ENCODE peak calls at places on chromosomes 7 and 10, in six cellular contexts. A, N, C, I, V and E are unnamed samples. For H3K4me1, the result is how much of the 10 kb centered on the place peaks cover.

GRCh38 chr10:46525177-46525823 is 31.2 kb downstream of the GPRIN2 start:
- DNase-seq in I (peak), V (no peak), A (peak), N (no peak), C (no peak), E (peak)

GRCh38 chr10:101576229-101576863 is 11.7 kb downstream of the POLL start:
- DNase-seq in N (no peak), C (no peak), A (no peak), I (peak), V (no peak), E (no peak)

GRCh38 chr10:45395554-45395953 is 21.5 kb downstream of the ALOX5 start:
- DNase-seq in I (no peak), N (no peak), A (no peak), V (no peak), C (no peak), E (no peak)

GRCh38 chr10:131731780-131732630 is 168.8 kb upstream of the PPP2R2D start:
- DNase-seq in A (no peak), C (no peak), N (no peak), V (no peak), I (no peak), E (no peak)

GRCh38 chr7:102220929-102221850 is 65.5 kb upstream of the SH2B2 start:
- DNase-seq in A (peak), C (no peak), I (no peak), V (no peak), N (no peak), E (no peak)

GRCh38 chr7:106205621-106206222 is 79.1 kb downstream of the NAMPT start:
- DNase-seq in N (peak), I (no peak), V (no peak), C (no peak), A (peak), E (no peak)

GRCh38 chr7:142853739-142854504 is 954 bp upstream of the EPHB6 start:
- DNase-seq in I (peak), C (peak), A (peak), V (peak), N (no peak), E (no peak)

GRCh38 chr7:44043902-44044301 is 600 bp upstream of the DBNL start:
- DNase-seq in V (no peak), N (no peak), I (peak), A (no peak), C (no peak), E (no peak)

GRCh38 chr7:17371656-17372524 is 73.4 kb downstream of the AHR start:
- DNase-seq in N (no peak), I (no peak), A (peak), C (no peak), V (no peak), E (no peak)

GRCh38 chr7:7428806-7429205 is 106.9 kb downstream of the COL28A1 start:
- DNase-seq in N (no peak), A (peak), I (no peak), C (no peak), V (no peak), E (no peak)

GRCh38 chr7:19248681-19249080 is 103.5 kb upstream of the FERD3L start:
- DNase-seq in N (no peak), A (peak), V (no peak), I (no peak), C (no peak), E (no peak)

GRCh38 chr10:43284341-43284910 is 17.6 kb upstream of the RASGEF1A start:
- DNase-seq in V (no peak), N (no peak), I (no peak), A (no peak), C (no peak), E (no peak)

GRCh38 chr7:123125231-123125630 is 74.5 kb downstream of the SLC13A1 start:
- DNase-seq in C (no peak), V (no peak), I (no peak), N (no peak), A (no peak), E (no peak)

GRCh38 chr7:45203947-45204445 is 46.4 kb downstream of the RAMP3 start:
- DNase-seq in C (no peak), A (no peak), I (peak), V (no peak), N (peak), E (no peak)

GRCh38 chr10:1151071-1152033 is 95.2 kb downstream of the WDR37 start:
- DNase-seq in C (no peak), N (no peak), V (no peak), I (no peak), A (no peak), E (no peak)

GRCh38 chr7:5452470-5452899 is 28.9 kb upstream of the TNRC18 start:
- DNase-seq in N (no peak), V (no peak), A (no peak), C (no peak), I (no peak), E (no peak)

DNA sequence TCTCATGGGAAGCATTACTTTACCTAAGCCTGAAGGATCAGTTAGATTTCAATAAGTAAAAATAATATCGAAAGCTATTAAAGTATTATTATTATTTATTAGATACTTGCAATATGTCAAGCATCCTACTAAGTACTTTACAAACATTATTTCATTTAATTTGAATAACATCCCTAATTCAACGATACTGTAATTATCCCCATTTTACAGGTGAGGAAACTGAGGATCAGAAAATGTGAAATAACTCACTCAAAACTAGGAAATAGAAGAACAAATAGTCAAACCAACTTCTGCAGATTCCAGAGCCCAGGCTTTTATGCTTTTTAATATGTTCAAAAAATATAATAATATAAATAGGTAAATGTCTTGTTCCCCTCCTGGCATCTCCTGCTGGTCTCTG is 10.3 kb upstream of the PDCD4 start:
- DNase-seq in A (no peak), I (no peak), V (no peak), C (no peak), N (no peak), E (no peak)
- H3K4me1 ChIP-seq in A (under half), I (under half), V (half or more), C (half or more), N (half or more), E (under half)

GRCh38 chr7:108104324-108104723 is 25.8 kb downstream of the LAMB4 start:
- DNase-seq in A (no peak), C (no peak), I (no peak), V (no peak), N (no peak), E (no peak)

GRCh38 chr7:108112683-108113082 is 17.5 kb downstream of the LAMB4 start:
- DNase-seq in V (no peak), N (no peak), I (no peak), A (no peak), C (no peak), E (no peak)

GRCh38 chr7:108114117-108114841 is 15.9 kb downstream of the LAMB4 start:
- DNase-seq in N (no peak), C (no peak), I (no peak), A (no peak), V (no peak), E (no peak)

GRCh38 chr7:108108131-108108530 is 22.0 kb downstream of the LAMB4 start:
- DNase-seq in I (no peak), N (no peak), A (no peak), V (no peak), C (no peak), E (no peak)

DNA sequence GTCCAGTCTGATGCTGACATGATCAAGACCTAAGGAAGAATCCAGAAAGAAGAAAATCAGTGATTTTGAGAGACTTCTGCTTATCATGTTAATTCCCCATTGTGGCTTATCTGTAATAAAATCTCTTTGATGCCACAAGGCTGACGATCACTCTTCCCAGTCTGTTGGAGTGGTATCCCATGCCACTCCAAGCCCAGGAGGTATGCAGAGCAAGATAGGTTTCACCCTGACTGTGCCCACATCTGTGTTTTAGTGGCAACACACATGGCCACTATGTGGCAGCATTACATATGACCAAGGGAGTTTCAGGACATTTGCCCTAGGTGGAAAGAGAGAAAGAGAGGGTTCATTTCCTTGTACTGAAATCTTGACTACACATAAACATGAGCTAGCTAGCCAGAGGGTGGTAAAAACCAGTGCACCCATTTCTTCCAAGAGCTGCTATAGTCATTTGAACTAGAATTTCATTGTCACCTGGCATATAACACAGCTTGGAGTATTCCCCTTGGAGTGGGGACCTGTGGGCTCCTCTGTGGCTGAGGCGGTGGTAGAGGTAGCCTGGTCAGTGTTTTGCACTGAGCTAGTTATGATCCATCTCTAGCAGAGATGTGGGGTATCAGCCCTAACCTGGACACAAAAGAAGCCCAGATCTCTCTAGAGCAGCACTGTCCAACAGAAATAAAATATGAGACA is 20.8 kb downstream of the LAMB4 start:
- DNase-seq in N (no peak), V (no peak), A (no peak), C (no peak), I (no peak), E (no peak)
- TF ChIP-seq CTCF in N (peak), V (no peak), A (peak), C (peak), I (no peak), E (no peak)

DNA sequence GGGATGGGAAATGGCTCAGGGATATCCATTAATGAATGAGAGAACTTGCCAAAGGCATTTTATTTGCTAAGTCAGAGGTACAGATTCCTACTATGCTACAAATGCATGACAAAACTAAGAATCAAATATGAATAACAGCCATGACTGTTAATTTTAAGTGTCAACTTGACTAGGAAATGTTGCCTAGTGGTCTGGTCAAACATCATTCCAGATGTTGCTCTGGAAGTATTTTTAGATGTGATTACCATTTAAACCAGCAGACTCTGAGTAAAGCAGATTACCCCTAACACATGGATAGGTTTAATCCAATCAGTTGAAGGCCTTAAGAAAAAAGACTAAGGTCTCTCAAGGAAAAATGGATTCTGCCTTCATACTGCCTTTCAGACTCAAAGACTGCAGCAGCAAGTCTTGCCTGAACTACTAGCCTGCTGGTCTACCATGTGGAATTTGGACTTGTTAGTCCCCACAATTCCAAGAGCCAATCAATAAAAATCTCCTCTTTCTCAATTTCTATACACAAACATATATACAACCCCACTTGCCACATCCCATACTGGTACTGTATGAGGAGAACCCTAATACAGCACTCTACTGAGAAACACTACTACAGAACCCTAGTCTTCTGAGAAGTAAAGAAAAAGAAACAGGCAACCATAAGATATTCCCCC is 119.1 kb downstream of the NRBF2 start:
- DNase-seq in A (no peak), I (no peak), C (no peak), N (no peak), V (no peak), E (no peak)
- H3K4me1 ChIP-seq in A (under half), I (half or more), C (under half), N (under half), V (under half), E (under half)

GRCh38 chr10:49300140-49300974 is 1.4 kb downstream of the C10orf71 start:
- DNase-seq in V (no peak), C (no peak), N (peak), I (peak), A (no peak), E (peak)
- TF ChIP-seq CTCF in V (no peak), C (no peak), N (no peak), I (no peak), A (no peak), E (no peak)

GRCh38 chr10:110850099-110850498 is 21.6 kb upstream of the PDCD4 start:
- DNase-seq in I (no peak), C (no peak), N (no peak), V (no peak), A (no peak), E (no peak)

GRCh38 chr10:110848106-110848505 is 23.6 kb upstream of the PDCD4 start:
- DNase-seq in N (no peak), A (no peak), V (no peak), I (no peak), C (no peak), E (no peak)

GRCh38 chr10:110845372-110845755 is 26.4 kb upstream of the PDCD4 start:
- DNase-seq in C (peak), A (no peak), I (no peak), N (no peak), V (no peak), E (no peak)

GRCh38 chr10:110845756-110846620 is 25.7 kb upstream of the PDCD4 start:
- DNase-seq in V (peak), N (no peak), I (no peak), A (no peak), C (peak), E (no peak)

GRCh38 chr10:110847351-110847750 is 24.4 kb upstream of the PDCD4 start:
- DNase-seq in V (no peak), N (no peak), A (no peak), I (no peak), C (no peak), E (no peak)
- H3K4me1 ChIP-seq in V (under half), N (half or more), A (under half), I (under half), C (half or more), E (under half)

GRCh38 chr7:50962962-50963374 is 180.3 kb upstream of the GRB10 start:
- DNase-seq in N (no peak), C (peak), I (peak), A (peak), V (peak), E (no peak)
- TF ChIP-seq CTCF in N (no peak), C (no peak), I (no peak), A (no peak), V (no peak), E (no peak)

GRCh38 chr10:118732253-118733194 is 22.2 kb downstream of the CACUL1 start:
- DNase-seq in V (no peak), I (no peak), A (peak), N (no peak), C (no peak), E (no peak)

GRCh38 chr10:118737594-118738302 is 17.0 kb downstream of the CACUL1 start:
- DNase-seq in C (no peak), N (no peak), A (no peak), I (no peak), V (no peak), E (no peak)

GRCh38 chr10:118734477-118734876 is 20.3 kb downstream of the CACUL1 start:
- DNase-seq in A (no peak), V (no peak), I (no peak), C (no peak), N (no peak), E (no peak)

GRCh38 chr10:118738422-118738821 is 16.3 kb downstream of the CACUL1 start:
- DNase-seq in N (no peak), A (no peak), V (no peak), C (no peak), I (no peak), E (no peak)

DNA sequence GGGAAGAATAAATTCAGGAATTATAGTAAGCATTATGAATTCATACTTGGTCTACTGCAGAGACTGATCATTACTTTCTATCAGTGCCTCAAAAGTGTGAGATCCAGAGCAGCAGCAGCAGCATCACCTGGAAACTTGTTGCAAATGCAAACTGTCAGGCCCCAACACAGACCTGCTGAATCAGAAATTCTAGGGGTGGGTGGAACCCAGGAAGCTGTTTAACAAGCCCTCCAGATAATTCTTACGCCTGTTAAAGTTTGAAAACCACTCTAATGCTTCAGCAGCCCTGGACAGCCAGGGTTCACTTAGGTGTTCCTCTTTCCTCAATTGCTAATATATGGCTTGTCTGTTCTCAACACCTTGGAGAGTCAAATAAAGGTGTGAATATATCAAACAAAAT is 19.5 kb downstream of the CACUL1 start:
- DNase-seq in C (no peak), N (no peak), A (no peak), I (no peak), V (no peak), E (no peak)
- H3K4me1 ChIP-seq in C (half or more), N (under half), A (under half), I (half or more), V (under half), E (half or more)

DNA sequence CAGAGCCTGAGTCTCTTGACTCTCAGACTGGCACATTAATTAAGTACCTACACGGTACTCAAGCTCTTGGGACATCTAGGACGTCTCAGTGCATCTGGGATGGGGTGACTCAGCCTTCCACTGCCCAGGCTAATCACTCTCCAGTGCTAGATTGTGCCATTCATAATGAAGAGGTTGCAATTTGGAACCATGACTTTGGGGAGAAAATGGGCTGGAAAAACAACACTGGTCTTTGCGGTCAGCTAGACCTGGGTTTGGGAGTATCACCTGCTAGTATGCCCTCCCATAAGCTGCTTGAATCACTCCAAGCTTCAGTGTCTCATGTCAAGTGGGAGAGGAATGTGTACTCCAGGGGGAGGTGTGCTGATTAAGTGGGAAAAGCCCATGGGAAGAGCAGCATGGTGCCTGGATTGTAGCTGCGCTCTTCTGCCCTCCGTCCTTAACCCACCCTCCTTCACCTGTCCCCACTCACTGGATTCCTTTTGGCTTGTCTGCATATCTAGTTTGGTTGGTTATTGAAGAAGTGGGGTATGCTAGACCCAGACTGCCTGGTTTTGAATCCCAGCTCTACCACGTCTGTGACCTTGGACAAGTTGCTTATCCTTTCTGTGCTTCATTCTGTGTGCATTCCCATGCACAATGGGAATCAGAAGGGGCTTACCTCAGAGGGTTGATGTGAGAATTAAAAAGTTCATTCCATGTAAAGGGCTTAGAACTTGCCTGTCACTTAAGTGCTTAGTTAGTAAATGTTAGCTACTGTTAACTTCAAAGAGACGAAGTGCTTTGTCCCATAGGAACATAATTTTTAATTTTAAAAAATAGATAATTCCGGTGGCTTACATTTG is 3.8 kb downstream of the NFE2L3 start:
- DNase-seq in C (no peak), V (no peak), I (no peak), A (peak), N (no peak), E (no peak)
- TF ChIP-seq CTCF in C (no peak), V (no peak), I (no peak), A (no peak), N (no peak), E (no peak)

DNA sequence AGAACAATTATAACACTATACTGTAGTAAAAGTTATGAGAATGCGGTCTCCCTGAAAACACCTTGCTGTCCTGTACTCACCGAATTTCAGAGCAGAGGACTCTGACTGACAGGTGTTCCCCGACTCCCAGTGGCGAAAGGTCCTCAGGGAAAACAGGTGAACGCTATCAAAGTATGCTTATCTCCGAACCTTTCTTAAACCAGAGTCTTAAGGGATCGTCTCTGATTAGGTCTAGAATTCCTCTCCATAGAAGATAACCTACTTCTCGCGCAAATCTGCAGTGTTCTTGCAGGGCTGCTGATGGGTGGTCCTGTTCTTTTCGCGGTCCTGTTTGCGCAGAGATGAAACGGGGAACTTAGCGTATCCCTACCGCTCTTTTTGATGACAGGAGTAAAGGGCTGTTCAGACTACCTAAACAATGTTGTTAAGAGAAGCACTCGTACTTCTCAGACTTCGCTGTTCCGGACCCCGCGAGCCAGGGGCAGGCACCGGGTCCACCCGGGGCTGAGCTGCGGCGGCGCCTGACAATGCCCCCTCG is 981 bp upstream of the ZMYND11 start:
- DNase-seq in I (no peak), A (no peak), C (no peak), V (no peak), N (no peak), E (no peak)
- H3K4me1 ChIP-seq in I (under half), A (under half), C (under half), V (under half), N (under half), E (under half)